ENCODE peak calls at places on chromosomes 13 and 19, in eight cellular contexts. G is upper lobe of left lung, Q is uterus, V is IMR-90, K is heart left ventricle, A is stomach, F is HCT116, X is ovary. H is an unnamed sample.
A peak's percentile ranks its signal among the peaks of the same experiment; 100 is the strongest.

GRCh38 chr19:5563941-5564612 is 3.7 kb downstream of the TINCR start:
- DNase-seq in F (no peak), V (peak; percentile 37), A (no peak), X (no peak), K (no peak), Q (no peak), G (no peak), H (no peak)

GRCh38 chr19:46603752-46604241 is 2.7 kb downstream of the CALM3 start:
- DNase-seq in V (no peak), F (no peak), X (no peak), K (no peak), A (no peak), Q (no peak), G (no peak), H (no peak)

GRCh38 chr13:62061751-62062150 is 646.1 kb upstream of the PCDH20 start:
- DNase-seq in K (no peak), V (no peak), X (no peak), A (no peak), Q (no peak), G (no peak), F (no peak), H (no peak)

GRCh38 chr19:8304841-8305621 is 3.1 kb downstream of the CD320 start:
- DNase-seq in V (no peak), K (peak; percentile 33), F (peak; percentile 38), A (peak; percentile 26), X (peak; percentile 56), Q (peak; percentile 19), G (peak; percentile 81), H (no peak)

GRCh38 chr13:45827318-45827717 is 24.2 kb downstream of the SIAH3 start:
- DNase-seq in V (no peak), K (no peak), X (no peak), G (no peak), Q (no peak), F (no peak), A (no peak), H (no peak)

GRCh38 chr19:51338563-51339312 is 3.2 kb downstream of the VSIG10L start:
- DNase-seq in K (peak; percentile 82), A (peak; percentile 87), G (peak; percentile 95), X (peak; percentile 92), Q (peak; percentile 87), V (peak; percentile 61), F (peak; percentile 56), H (peak; percentile 88)

GRCh38 chr19:12996542-12997094 is 1.3 kb downstream of the NFIX start:
- DNase-seq in G (peak; percentile 89), X (peak; percentile 73), K (no peak), F (no peak), V (peak; percentile 22), Q (no peak), A (peak; percentile 62), H (peak; percentile 52)

GRCh38 chr19:42406111-42406510 is 16.0 kb upstream of the CNFN start:
- DNase-seq in V (no peak), F (no peak), X (no peak), Q (no peak), G (no peak), K (no peak), A (no peak), H (no peak)

GRCh38 chr19:31554360-31554759 is 205.1 kb upstream of the TSHZ3 start:
- DNase-seq in G (no peak), A (no peak), X (no peak), K (no peak), V (no peak), F (no peak), Q (no peak), H (no peak)

GRCh38 chr13:79749556-79749955 is 268.6 kb downstream of the NDFIP2 start:
- DNase-seq in V (no peak), Q (no peak), X (no peak), K (no peak), G (no peak), F (no peak), A (no peak), H (no peak)

GRCh38 chr13:106369858-106370257 is 165.6 kb downstream of the EFNB2 start:
- DNase-seq in Q (no peak), K (no peak), V (no peak), G (no peak), X (no peak), F (no peak), A (no peak), H (no peak)

GRCh38 chr13:104422668-104423067 is 1356.5 kb upstream of the SLC10A2 start:
- DNase-seq in K (no peak), Q (no peak), F (no peak), G (no peak), X (no peak), V (no peak), A (no peak), H (no peak)

GRCh38 chr13:39887424-39887823 is 232.0 kb downstream of the COG6 start:
- DNase-seq in X (no peak), V (no peak), G (no peak), F (no peak), A (no peak), K (no peak), Q (no peak), H (no peak)

GRCh38 chr19:340620-341385 is 3.8 kb downstream of the MIER2 start:
- DNase-seq in G (no peak), F (no peak), A (no peak), K (no peak), X (no peak), V (no peak), Q (no peak), H (no peak)

GRCh38 chr19:6459356-6460098 is at the start of gene SLC25A23:
- DNase-seq in V (peak; percentile 64), Q (peak; percentile 69), A (peak; percentile 74), F (peak; percentile 61), G (peak; percentile 93), X (peak; percentile 77), K (peak; percentile 67), H (peak; percentile 72)

GRCh38 chr13:50650936-50651638 is 192.4 kb downstream of the DLEU7 start:
- DNase-seq in A (no peak), X (no peak), Q (no peak), F (no peak), V (peak; percentile 46), G (no peak), K (no peak), H (no peak)

GRCh38 chr19:16036941-16037340 is 39.4 kb upstream of the TPM4 start:
- DNase-seq in G (no peak), X (no peak), A (no peak), Q (no peak), F (no peak), K (no peak), V (no peak), H (no peak)

GRCh38 chr19:38930776-38931761 is at the start of gene MRPS12:
- DNase-seq in Q (peak; percentile 98), X (peak; percentile 99), A (peak; percentile 98), F (peak; percentile 99), K (peak; percentile 99), G (no peak), V (peak; percentile 99), H (peak; percentile 99)
- TF ChIP-seq POLR2A in Q (no peak), X (peak; percentile 7), A (no peak), F (peak; percentile 77), K (peak; percentile 58), G (no peak), V (peak; percentile 38), H (peak; percentile 53)

GRCh38 chr13:113968463-113969310 is 5.2 kb downstream of the C13orf46 start:
- DNase-seq in K (peak; percentile 20), A (no peak), Q (no peak), X (no peak), G (no peak), F (no peak), V (no peak), H (no peak)

GRCh38 chr13:113965383-113965874 is 8.4 kb downstream of the C13orf46 start:
- DNase-seq in F (no peak), V (no peak), K (no peak), G (no peak), X (no peak), A (no peak), Q (no peak), H (no peak)

GRCh38 chr13:113965968-113966884 is 7.7 kb downstream of the C13orf46 start:
- DNase-seq in V (no peak), Q (no peak), A (no peak), X (no peak), K (no peak), G (no peak), F (no peak), H (no peak)

GRCh38 chr13:113967729-113968462 is 6.0 kb downstream of the C13orf46 start:
- DNase-seq in Q (no peak), G (peak; percentile 56), V (no peak), X (no peak), F (no peak), K (peak; percentile 53), A (no peak), H (no peak)

DNA sequence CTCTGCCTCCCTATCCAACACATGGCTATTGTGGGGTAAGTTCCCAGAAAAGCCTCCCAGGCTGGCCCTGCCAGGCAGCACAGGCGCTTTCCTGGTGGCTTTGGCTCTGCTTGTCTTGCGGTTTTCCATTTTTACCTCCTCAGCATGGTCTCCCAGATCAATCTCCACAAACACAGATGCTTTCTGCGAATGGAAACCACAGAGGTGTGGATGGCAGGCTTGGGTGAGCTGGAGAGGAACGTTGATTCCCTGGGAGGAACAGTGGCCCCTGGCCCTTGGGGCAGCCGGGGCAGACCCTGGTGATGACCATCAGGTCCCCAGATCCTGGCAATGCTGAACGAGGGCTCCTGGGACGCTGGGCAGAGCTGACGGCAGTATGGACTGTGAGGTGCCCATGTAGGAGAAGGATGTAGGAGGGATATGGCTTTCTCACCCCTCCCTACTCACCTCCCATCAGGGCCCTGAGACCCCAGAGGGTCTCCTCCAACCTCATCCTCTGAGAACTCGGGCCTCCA is 6.6 kb downstream of the C13orf46 start:
- DNase-seq in X (no peak), G (no peak), K (peak; percentile 7), V (no peak), A (no peak), Q (no peak), F (no peak), H (no peak)
- TF ChIP-seq POLR2A in X (no peak), G (no peak), K (no peak), V (no peak), A (no peak), Q (no peak), F (no peak), H (no peak)

GRCh38 chr19:11401808-11402543 is 17.1 kb downstream of the RGL3 start:
- DNase-seq in V (no peak), K (no peak), X (no peak), F (no peak), Q (no peak), A (no peak), G (no peak), H (no peak)
- TF ChIP-seq POLR2A in V (no peak), K (no peak), X (no peak), F (no peak), Q (no peak), A (no peak), G (no peak), H (no peak)

DNA sequence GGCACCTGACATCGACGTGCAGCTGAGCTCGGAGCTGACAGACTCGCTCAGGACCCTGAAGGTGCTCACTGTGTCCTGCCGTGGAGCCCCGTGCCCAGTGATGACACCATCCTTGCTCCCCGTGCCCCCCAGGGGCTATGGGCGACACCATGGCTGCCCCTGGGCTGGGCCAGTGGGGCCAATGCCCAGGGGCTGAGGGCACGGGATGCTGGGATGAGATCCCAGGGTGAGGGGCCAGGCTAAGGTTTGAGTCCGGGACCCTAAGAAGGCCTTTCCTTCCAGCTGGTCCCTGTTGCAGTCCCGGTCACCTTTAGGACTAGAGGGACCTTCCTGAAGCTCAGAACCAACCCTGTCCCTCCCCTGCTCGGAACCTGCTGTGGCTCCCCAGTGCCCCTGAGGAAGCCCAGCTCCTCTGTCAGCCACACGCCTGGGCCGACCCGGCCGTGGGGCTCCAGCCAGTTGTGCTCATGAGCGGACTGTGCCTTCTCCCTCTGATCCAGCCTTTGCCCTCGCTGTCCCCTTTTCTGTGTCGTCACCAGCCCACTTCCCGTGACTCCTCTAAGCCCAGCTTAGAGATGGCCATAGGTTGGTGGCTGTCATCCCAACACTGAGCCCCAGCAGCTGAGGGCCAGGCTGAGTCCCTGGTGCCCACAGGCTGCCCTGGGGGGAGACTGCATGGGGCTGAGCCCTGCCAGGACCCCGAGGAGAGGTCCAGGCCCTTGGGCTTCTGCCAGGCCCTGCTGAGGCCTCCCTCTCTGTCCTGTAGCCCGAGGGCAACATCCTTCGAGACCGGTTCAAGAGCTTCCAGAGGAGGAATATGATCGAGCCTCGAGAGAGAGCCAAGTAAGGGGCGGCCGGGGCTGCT is 10.6 kb downstream of the NOP53 start:
- DNase-seq in A (no peak), Q (no peak), G (peak; percentile 74), V (no peak), K (no peak), X (no peak), F (no peak), H (no peak)
- TF ChIP-seq POLR2A in A (no peak), Q (no peak), G (no peak), V (no peak), K (no peak), X (no peak), F (no peak), H (no peak)

H was measured in H54.